ENCODE peak calls at places on chromosomes 12 and 14, in four cellular contexts. I is PC-3, G is ovary, S is IMR-90. H is an unnamed sample.

GRCh38 chr14:104326848-104327247 is 188.5 kb downstream of the KIF26A start:
- DNase-seq in I (no peak), S (no peak), G (no peak), H (no peak)

GRCh38 chr12:124921200-124922008 is 7.0 kb upstream of the UBC start:
- DNase-seq in S (peak; percentile 66), G (peak; percentile 71), I (peak; percentile 81), H (peak; percentile 66)

GRCh38 chr12:85016423-85016822 is 19.7 kb downstream of the TSPAN19 start:
- DNase-seq in S (peak; percentile 96), I (peak; percentile 84), G (no peak), H (no peak)

GRCh38 chr14:105838591-105839424 is 312.4 kb downstream of the TMEM121 start:
- DNase-seq in G (no peak), I (no peak), S (no peak), H (no peak)

GRCh38 chr12:116990971-116991966 is 80.5 kb downstream of the FBXW8 start:
- DNase-seq in S (peak; percentile 83), G (no peak), I (no peak), H (no peak)

GRCh38 chr14:64721391-64721791 is 17.2 kb downstream of the PLEKHG3 start:
- DNase-seq in G (no peak), I (no peak), S (peak; percentile 37), H (peak; percentile 49)

GRCh38 chr12:104682790-104683279 is 226.1 kb downstream of the CHST11 start:
- DNase-seq in I (no peak), S (no peak), G (no peak), H (no peak)

GRCh38 chr12:132275110-132275531 is 54.3 kb downstream of the GALNT9 start:
- DNase-seq in G (no peak), S (peak; percentile 20), I (peak; percentile 92), H (peak; percentile 69)

GRCh38 chr12:117832459-117833457 is 136.0 kb downstream of the KSR2 start:
- DNase-seq in G (no peak), I (peak; percentile 97), S (peak; percentile 7), H (no peak)

GRCh38 chr12:11830298-11830937 is 180.9 kb downstream of the ETV6 start:
- DNase-seq in I (no peak), G (no peak), S (no peak), H (no peak)

GRCh38 chr12:5438671-5439200 is 6.8 kb downstream of the NTF3 start:
- DNase-seq in G (no peak), S (no peak), I (no peak), H (no peak)

GRCh38 chr14:69355955-69356321 is 42.2 kb downstream of the ERH start:
- DNase-seq in S (peak; percentile 78), I (peak; percentile 37), G (no peak), H (peak; percentile 25)

GRCh38 chr12:1881936-1882335 is 36.5 kb downstream of the CACNA2D4 start:
- DNase-seq in S (no peak), I (no peak), G (no peak), H (no peak)

GRCh38 chr12:103868215-103868614 is 27.2 kb upstream of the NT5DC3 start:
- DNase-seq in I (no peak), S (no peak), G (no peak), H (no peak)

GRCh38 chr14:68638817-68639517 is 153.9 kb downstream of the ZFP36L1 start:
- DNase-seq in S (no peak), I (no peak), G (no peak), H (no peak)

GRCh38 chr14:105526781-105527380 is 498 bp downstream of the TMEM121 start:
- DNase-seq in I (no peak), G (peak; percentile 57), S (no peak), H (no peak)

GRCh38 chr12:54759751-54760150 is 94.6 kb upstream of the MUCL1 start:
- DNase-seq in I (peak; percentile 73), S (peak; percentile 6), G (no peak), H (peak; percentile 24)

GRCh38 chr12:123270380-123271181 is 1.1 kb downstream of the CDK2AP1 start:
- DNase-seq in S (peak; percentile 28), G (peak; percentile 61), I (no peak), H (no peak)
- H3K27ac ChIP-seq in S (peak overlapping the region; percentile 85), G (peak overlapping the region; percentile 74), I (no peak overlapping the region), H (no peak overlapping the region)

GRCh38 chr14:90970167-90970600 is 90.3 kb downstream of the RPS6KA5 start:
- DNase-seq in I (peak; percentile 12), G (no peak), S (peak; percentile 12), H (no peak)
- H3K27ac ChIP-seq in I (no peak overlapping the region), G (no peak overlapping the region), S (no peak overlapping the region), H (no peak overlapping the region)

DNA sequence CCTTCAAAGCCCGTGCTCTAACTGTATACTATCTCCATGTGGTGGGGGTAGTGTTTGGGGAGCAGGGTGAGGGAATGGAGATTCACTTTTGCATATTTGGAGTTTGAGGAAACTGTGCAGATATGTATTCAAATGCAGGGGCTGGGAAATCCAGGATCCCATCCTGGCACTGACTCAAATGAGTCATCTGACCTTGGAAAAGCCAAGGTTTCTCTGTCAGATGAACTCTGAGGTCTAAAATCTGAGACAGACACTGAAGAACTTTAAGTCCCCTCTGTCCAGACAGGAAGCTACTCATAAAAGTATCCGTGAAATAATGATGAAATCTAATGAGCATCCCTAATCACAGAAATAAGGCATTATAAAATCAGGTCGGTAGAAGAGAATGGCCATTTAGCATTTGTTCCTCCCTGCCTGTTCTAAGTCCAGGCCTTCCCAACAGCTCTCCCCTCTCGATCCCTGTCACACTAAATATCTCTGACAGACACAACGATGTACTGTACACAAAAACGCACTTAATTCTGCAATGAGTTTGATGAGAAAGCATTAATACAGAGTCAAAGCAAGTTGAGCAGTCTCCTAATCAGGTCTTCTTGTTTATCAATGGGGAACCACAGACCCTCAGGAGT is 14.4 kb downstream of the NIN start:
- DNase-seq in G (no peak), S (peak; percentile 70), I (no peak), H (peak; percentile 61)
- H3K27ac ChIP-seq in G (no peak overlapping the region), S (no peak overlapping the region), I (no peak overlapping the region), H (peak overlapping the region; percentile 51)

GRCh38 chr14:23301969-23302289 is 730 bp downstream of the PPP1R3E start:
- DNase-seq in G (no peak), S (no peak), I (no peak), H (no peak)

GRCh38 chr14:23301288-23301968 is 1.2 kb downstream of the PPP1R3E start:
- DNase-seq in S (peak; percentile 98), G (peak; percentile 99), I (peak; percentile 99), H (peak; percentile 99)

GRCh38 chr14:23300687-23301223 is 1.9 kb downstream of the PPP1R3E start:
- DNase-seq in I (peak; percentile 29), G (no peak), S (peak; percentile 13), H (peak; percentile 72)

GRCh38 chr14:23299986-23300686 is 2.5 kb downstream of the PPP1R3E start:
- DNase-seq in I (no peak), S (no peak), G (no peak), H (no peak)

DNA sequence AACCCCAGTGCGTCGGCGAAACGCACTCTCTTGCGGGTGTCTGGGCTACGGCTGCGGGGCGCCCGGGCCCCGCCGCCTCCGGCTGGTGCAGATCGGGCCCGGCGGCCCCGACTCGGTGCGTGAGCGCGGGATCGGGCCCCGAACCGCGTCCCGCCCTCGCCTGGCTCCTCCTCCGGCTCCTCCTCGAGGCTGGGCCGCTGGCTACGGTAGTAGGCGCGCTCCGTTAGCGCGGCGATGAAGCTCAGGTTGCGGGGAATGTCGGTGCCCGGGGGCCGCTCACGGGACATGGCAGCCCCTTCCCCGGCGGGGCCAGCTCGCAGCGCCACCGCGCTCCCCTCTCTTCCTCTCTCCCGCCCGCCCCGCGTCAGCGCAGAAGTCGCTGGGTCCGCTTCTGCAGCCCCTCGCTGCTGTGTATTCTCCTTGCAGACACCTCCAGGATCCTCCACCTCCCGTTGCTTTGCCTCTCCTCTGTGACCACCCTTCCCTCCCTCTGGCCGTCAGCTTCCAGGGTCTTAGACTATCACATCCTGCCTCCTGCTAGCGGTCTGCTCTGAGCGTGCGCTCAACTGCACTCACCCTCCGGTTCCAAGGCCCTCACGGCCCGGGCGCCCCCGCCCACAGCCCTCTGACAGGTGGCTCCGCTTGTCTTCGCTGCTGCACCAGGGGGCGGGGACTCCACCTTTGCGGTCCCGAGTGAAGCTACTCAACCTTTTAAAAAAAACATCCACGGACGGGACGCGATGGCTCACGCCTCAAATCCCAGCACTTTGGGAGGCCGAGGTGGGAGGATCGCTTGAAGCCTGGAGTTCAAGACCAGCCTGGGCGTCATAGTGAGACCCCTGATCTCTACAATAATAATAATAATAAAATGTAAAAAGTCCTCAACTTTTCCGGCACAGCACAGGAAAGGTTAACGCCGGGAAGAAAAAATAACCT is at the start of gene PPP1R3E:
- DNase-seq in I (peak; percentile 62), G (peak; percentile 79), S (peak; percentile 41), H (peak; percentile 86)
- H3K27ac ChIP-seq in I (peak within 1 kb of the TSS; percentile 49), G (peak within 1 kb of the TSS; percentile 94), S (peak within 1 kb of the TSS; percentile 67), H (peak within 1 kb of the TSS; percentile 79)

GRCh38 chr12:6791931-6792520 is 2.7 kb downstream of the CD4 start:
- DNase-seq in S (no peak), G (no peak), I (no peak), H (no peak)
- H3K27ac ChIP-seq in S (no peak overlapping the region), G (no peak overlapping the region), I (no peak overlapping the region), H (peak overlapping the region; percentile 75)

DNA sequence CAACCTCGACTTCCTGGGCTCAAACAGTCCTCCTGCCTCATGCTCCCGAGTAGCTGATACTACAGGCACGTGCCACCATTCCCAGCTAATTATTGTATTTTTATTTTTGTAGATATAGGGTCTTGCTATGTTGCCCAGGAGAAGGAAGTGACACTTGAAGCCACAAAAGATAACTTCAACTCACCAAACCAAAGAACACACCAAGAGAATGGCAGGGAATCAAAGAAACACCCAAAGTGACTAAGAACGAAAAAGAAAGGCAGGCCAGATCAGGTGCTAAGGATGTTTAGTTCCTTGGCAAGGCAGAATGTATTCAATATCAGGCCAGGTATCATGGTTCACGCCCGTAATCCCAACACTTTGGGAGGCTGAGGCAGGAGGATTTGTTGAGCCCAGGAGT is 10.1 kb upstream of the TPCN1 start:
- DNase-seq in G (no peak), I (no peak), S (no peak), H (no peak)
- H3K27ac ChIP-seq in G (no peak overlapping the region), I (no peak overlapping the region), S (no peak overlapping the region), H (no peak overlapping the region)

GRCh38 chr14:89394920-89395319 is 22.1 kb downstream of the FOXN3 start:
- DNase-seq in S (no peak), I (no peak), G (no peak), H (no peak)
- H3K27ac ChIP-seq in S (no peak overlapping the region), I (no peak overlapping the region), G (no peak overlapping the region), H (no peak overlapping the region)